ENCODE peak calls at places on chromosomes 5 and 9, in five cellular contexts. J is EH; A is stimulated activated CD4-positive, alpha-beta T cell treated with anti-CD3 and anti-CD28 coated beads, Interleukin-2, amount 100 ng/mL, for 48 hours; Y is astrocyte; F is cardiac fibroblast. K is an unnamed sample.

GRCh38 chr9:135887585-135888050 is 19.7 kb downstream of the CAMSAP1 start:
- DNase-seq in J (no peak), A (peak; percentile 49), F (no peak), Y (no peak), K (no peak)

GRCh38 chr9:115672477-115673316 is 480.9 kb upstream of the PAPPA start:
- DNase-seq in J (peak; percentile 99), F (peak; percentile 93), Y (peak; percentile 99), A (no peak), K (peak; percentile 99)

GRCh38 chr5:13930721-13931246 is 13.7 kb downstream of the DNAH5 start:
- DNase-seq in Y (no peak), F (no peak), J (no peak), A (no peak), K (no peak)

GRCh38 chr9:124730772-124731171 is 40.3 kb downstream of the NR6A1 start:
- DNase-seq in J (no peak), F (no peak), Y (no peak), A (no peak), K (no peak)

GRCh38 chr5:129057329-129057728 is 37.2 kb upstream of the ISOC1 start:
- DNase-seq in A (no peak), J (no peak), Y (no peak), F (no peak), K (no peak)

GRCh38 chr9:70465398-70465797 is 50.9 kb upstream of the KLF9 start:
- DNase-seq in Y (no peak), F (no peak), A (no peak), J (no peak), K (no peak)

GRCh38 chr9:35813434-35814105 is 1.3 kb downstream of the HINT2 start:
- DNase-seq in Y (no peak), A (no peak), F (peak; percentile 28), J (peak; percentile 49), K (peak; percentile 81)

GRCh38 chr9:83505282-83505681 is 32.9 kb downstream of the FRMD3 start:
- DNase-seq in F (no peak), Y (no peak), J (no peak), A (no peak), K (no peak)

GRCh38 chr5:50666261-50667078 is at the start of gene PARP8:
- DNase-seq in F (peak; percentile 39), Y (peak; percentile 14), J (peak; percentile 50), A (peak; percentile 34), K (peak; percentile 55)

GRCh38 chr5:149150457-149150856 is 9.2 kb downstream of the ABLIM3 start:
- DNase-seq in F (peak; percentile 85), J (no peak), A (no peak), Y (no peak), K (no peak)

GRCh38 chr9:87517732-87518131 is 20.1 kb downstream of the DAPK1 start:
- DNase-seq in F (no peak), J (no peak), Y (no peak), A (no peak), K (no peak)

GRCh38 chr9:107606149-107606790 is 116.7 kb upstream of the KLF4 start:
- DNase-seq in A (no peak), F (no peak), J (no peak), Y (no peak), K (no peak)

GRCh38 chr9:22863736-22864135 is 417.1 kb downstream of the DMRTA1 start:
- DNase-seq in A (no peak), F (no peak), Y (no peak), J (no peak), K (no peak)

GRCh38 chr9:137878146-137878941 is 762 bp downstream of the CACNA1B start:
- DNase-seq in J (no peak), Y (no peak), F (peak; percentile 19), A (peak; percentile 28), K (no peak)

GRCh38 chr9:15349892-15350761 is 43.1 kb upstream of the TTC39B start:
- DNase-seq in J (peak; percentile 55), F (peak; percentile 28), A (peak; percentile 7), Y (peak; percentile 6), K (peak; percentile 59)